ENCODE peak calls at places on chromosomes 6 and 20, in nine cellular contexts. One of them, this sample, is unnamed.

GRCh38 chr20:7627734-7628663 is 312.3 kb downstream of the HAO1 start:
- DNase-seq in EL: no peak
- DNase-seq in NB4: no peak
- DNase-seq in substantia nigra: no peak
- DNase-seq in GM12891: no peak
- DNase-seq in GM13976: no peak
- DNase-seq in stimulated activated CD4-positive, alpha-beta T cell treated with anti-CD3 and anti-CD28 coated beads, TNF-alpha, amount 100 ng/mL, for 24 hours: no peak
- DNase-seq in NCI-H2029 treated with DMSO at 0.1 percent for 48 hours: no peak
- DNase-seq in nephron progenitor cell: no peak
- DNase-seq in this sample: no peak

GRCh38 chr20:61333484-61334108 is 81.5 kb downstream of the CDH4 start:
- DNase-seq in EL: no peak
- DNase-seq in NB4: no peak
- DNase-seq in substantia nigra: no peak
- DNase-seq in GM12891: no peak
- DNase-seq in GM13976: no peak
- DNase-seq in stimulated activated CD4-positive, alpha-beta T cell treated with anti-CD3 and anti-CD28 coated beads, TNF-alpha, amount 100 ng/mL, for 24 hours: no peak
- DNase-seq in NCI-H2029 treated with DMSO at 0.1 percent for 48 hours: no peak
- DNase-seq in nephron progenitor cell: no peak
- DNase-seq in this sample: no peak

GRCh38 chr20:62702886-62703852 is 5.5 kb upstream of the NTSR1 start:
- DNase-seq in EL: peak
- DNase-seq in NB4: peak
- DNase-seq in substantia nigra: no peak
- DNase-seq in GM12891: no peak
- DNase-seq in GM13976: no peak
- DNase-seq in stimulated activated CD4-positive, alpha-beta T cell treated with anti-CD3 and anti-CD28 coated beads, TNF-alpha, amount 100 ng/mL, for 24 hours: peak
- DNase-seq in NCI-H2029 treated with DMSO at 0.1 percent for 48 hours: no peak
- DNase-seq in nephron progenitor cell: no peak
- DNase-seq in this sample: peak

GRCh38 chr6:16322666-16323312 is 84.4 kb downstream of the GMPR start:
- DNase-seq in EL: peak
- DNase-seq in NB4: peak
- DNase-seq in substantia nigra: peak
- DNase-seq in GM12891: peak
- DNase-seq in GM13976: peak
- DNase-seq in stimulated activated CD4-positive, alpha-beta T cell treated with anti-CD3 and anti-CD28 coated beads, TNF-alpha, amount 100 ng/mL, for 24 hours: peak
- DNase-seq in NCI-H2029 treated with DMSO at 0.1 percent for 48 hours: peak
- DNase-seq in nephron progenitor cell: no peak
- DNase-seq in this sample: peak

GRCh38 chr6:149031545-149032317 is 284.9 kb downstream of the UST start:
- DNase-seq in EL: peak
- DNase-seq in NB4: peak
- DNase-seq in substantia nigra: no peak
- DNase-seq in GM12891: no peak
- DNase-seq in GM13976: no peak
- DNase-seq in stimulated activated CD4-positive, alpha-beta T cell treated with anti-CD3 and anti-CD28 coated beads, TNF-alpha, amount 100 ng/mL, for 24 hours: peak
- DNase-seq in NCI-H2029 treated with DMSO at 0.1 percent for 48 hours: no peak
- DNase-seq in nephron progenitor cell: no peak
- DNase-seq in this sample: peak

GRCh38 chr6:98945311-98946005 is 2.3 kb downstream of the FBXL4 start:
- DNase-seq in EL: no peak
- DNase-seq in NB4: peak
- DNase-seq in substantia nigra: no peak
- DNase-seq in GM12891: no peak
- DNase-seq in GM13976: no peak
- DNase-seq in stimulated activated CD4-positive, alpha-beta T cell treated with anti-CD3 and anti-CD28 coated beads, TNF-alpha, amount 100 ng/mL, for 24 hours: no peak
- DNase-seq in NCI-H2029 treated with DMSO at 0.1 percent for 48 hours: no peak
- DNase-seq in nephron progenitor cell: no peak
- DNase-seq in this sample: no peak

GRCh38 chr20:60052322-60052721 is 94.1 kb downstream of the CDH26 start:
- DNase-seq in EL: no peak
- DNase-seq in NB4: peak
- DNase-seq in substantia nigra: no peak
- DNase-seq in GM12891: no peak
- DNase-seq in GM13976: no peak
- DNase-seq in stimulated activated CD4-positive, alpha-beta T cell treated with anti-CD3 and anti-CD28 coated beads, TNF-alpha, amount 100 ng/mL, for 24 hours: no peak
- DNase-seq in NCI-H2029 treated with DMSO at 0.1 percent for 48 hours: no peak
- DNase-seq in nephron progenitor cell: no peak
- DNase-seq in this sample: no peak

GRCh38 chr6:125574604-125575003 is 174.8 kb upstream of the HEY2 start:
- DNase-seq in EL: no peak
- DNase-seq in NB4: no peak
- DNase-seq in substantia nigra: no peak
- DNase-seq in GM12891: no peak
- DNase-seq in GM13976: no peak
- DNase-seq in stimulated activated CD4-positive, alpha-beta T cell treated with anti-CD3 and anti-CD28 coated beads, TNF-alpha, amount 100 ng/mL, for 24 hours: no peak
- DNase-seq in NCI-H2029 treated with DMSO at 0.1 percent for 48 hours: no peak
- DNase-seq in nephron progenitor cell: no peak
- DNase-seq in this sample: no peak

GRCh38 chr20:44004306-44004915 is 89.8 kb downstream of the TOX2 start:
- DNase-seq in EL: no peak
- DNase-seq in NB4: no peak
- DNase-seq in substantia nigra: no peak
- DNase-seq in GM12891: no peak
- DNase-seq in GM13976: no peak
- DNase-seq in stimulated activated CD4-positive, alpha-beta T cell treated with anti-CD3 and anti-CD28 coated beads, TNF-alpha, amount 100 ng/mL, for 24 hours: no peak
- DNase-seq in NCI-H2029 treated with DMSO at 0.1 percent for 48 hours: no peak
- DNase-seq in nephron progenitor cell: no peak
- DNase-seq in this sample: no peak

GRCh38 chr6:1792989-1793388 is 183.3 kb downstream of the FOXC1 start:
- DNase-seq in EL: peak
- DNase-seq in NB4: peak
- DNase-seq in substantia nigra: no peak
- DNase-seq in GM12891: peak
- DNase-seq in GM13976: no peak
- DNase-seq in stimulated activated CD4-positive, alpha-beta T cell treated with anti-CD3 and anti-CD28 coated beads, TNF-alpha, amount 100 ng/mL, for 24 hours: no peak
- DNase-seq in NCI-H2029 treated with DMSO at 0.1 percent for 48 hours: no peak
- DNase-seq in nephron progenitor cell: no peak
- DNase-seq in this sample: no peak

This sample was measured in activated effector memory CD4-positive, alpha-beta T cell treated with Interleukin-2 at 50 U/mL for 16 hours.